ENCODE peak calls at places on chromosomes 5 and 9, in seven cellular contexts. One of them, this sample, is unnamed.

GRCh38 chr9:136273244-136273865 is 27.7 kb upstream of the QSOX2 start:
- DNase-seq in heart left ventricle: no peak
- DNase-seq in BE2C: no peak
- DNase-seq in A549: no peak
- DNase-seq in PC-9: no peak
- DNase-seq in psoas muscle: no peak
- DNase-seq in left ventricle myocardium inferior: no peak
- DNase-seq in this sample: no peak

GRCh38 chr9:135328485-135329417 is 150.8 kb upstream of the PPP1R26 start:
- DNase-seq in psoas muscle: no peak
- DNase-seq in left ventricle myocardium inferior: no peak
- DNase-seq in BE2C: peak; percentile 72
- DNase-seq in A549: no peak
- DNase-seq in PC-9: no peak
- DNase-seq in heart left ventricle: no peak
- DNase-seq in this sample: no peak

GRCh38 chr9:102072061-102072764 is 333.8 kb upstream of the GRIN3A start:
- DNase-seq in heart left ventricle: no peak
- DNase-seq in left ventricle myocardium inferior: no peak
- DNase-seq in BE2C: no peak
- DNase-seq in PC-9: no peak
- DNase-seq in A549: no peak
- DNase-seq in psoas muscle: no peak
- DNase-seq in this sample: no peak

GRCh38 chr9:126499005-126499910 is 114.5 kb upstream of the LMX1B start:
- DNase-seq in left ventricle myocardium inferior: no peak
- DNase-seq in BE2C: peak; percentile 69
- DNase-seq in heart left ventricle: peak; percentile 71
- DNase-seq in A549: peak; percentile 51
- DNase-seq in psoas muscle: no peak
- DNase-seq in PC-9: peak; percentile 53
- DNase-seq in this sample: peak; percentile 85

GRCh38 chr5:79464695-79465332 is 49.1 kb downstream of the HOMER1 start:
- DNase-seq in BE2C: no peak
- DNase-seq in left ventricle myocardium inferior: no peak
- DNase-seq in A549: peak; percentile 21
- DNase-seq in heart left ventricle: no peak
- DNase-seq in PC-9: no peak
- DNase-seq in psoas muscle: no peak
- DNase-seq in this sample: no peak

GRCh38 chr9:98536542-98537173 is 172.1 kb downstream of the GABBR2 start:
- DNase-seq in PC-9: peak; percentile 18
- DNase-seq in A549: peak; percentile 29
- DNase-seq in left ventricle myocardium inferior: no peak
- DNase-seq in heart left ventricle: no peak
- DNase-seq in psoas muscle: no peak
- DNase-seq in BE2C: peak; percentile 58
- DNase-seq in this sample: peak; percentile 83

GRCh38 chr9:114501786-114502682 is 3.2 kb downstream of the WHRN start:
- DNase-seq in A549: peak; percentile 30
- DNase-seq in PC-9: peak; percentile 20
- DNase-seq in heart left ventricle: no peak
- DNase-seq in BE2C: no peak
- DNase-seq in left ventricle myocardium inferior: no peak
- DNase-seq in psoas muscle: no peak
- DNase-seq in this sample: peak; percentile 78

GRCh38 chr5:111060169-111060568 is 11.3 kb upstream of the TSLP start:
- DNase-seq in psoas muscle: no peak
- DNase-seq in left ventricle myocardium inferior: no peak
- DNase-seq in BE2C: no peak
- DNase-seq in heart left ventricle: no peak
- DNase-seq in A549: no peak
- DNase-seq in PC-9: no peak
- DNase-seq in this sample: no peak

GRCh38 chr5:57231607-57232006 is 57.7 kb downstream of the GPBP1 start:
- DNase-seq in PC-9: no peak
- DNase-seq in psoas muscle: no peak
- DNase-seq in BE2C: no peak
- DNase-seq in A549: no peak
- DNase-seq in left ventricle myocardium inferior: no peak
- DNase-seq in heart left ventricle: no peak
- DNase-seq in this sample: no peak

GRCh38 chr9:35338561-35339274 is 151.2 kb upstream of the RUSC2 start:
- DNase-seq in heart left ventricle: no peak
- DNase-seq in left ventricle myocardium inferior: no peak
- DNase-seq in A549: no peak
- DNase-seq in BE2C: no peak
- DNase-seq in PC-9: no peak
- DNase-seq in psoas muscle: no peak
- DNase-seq in this sample: no peak

DNA sequence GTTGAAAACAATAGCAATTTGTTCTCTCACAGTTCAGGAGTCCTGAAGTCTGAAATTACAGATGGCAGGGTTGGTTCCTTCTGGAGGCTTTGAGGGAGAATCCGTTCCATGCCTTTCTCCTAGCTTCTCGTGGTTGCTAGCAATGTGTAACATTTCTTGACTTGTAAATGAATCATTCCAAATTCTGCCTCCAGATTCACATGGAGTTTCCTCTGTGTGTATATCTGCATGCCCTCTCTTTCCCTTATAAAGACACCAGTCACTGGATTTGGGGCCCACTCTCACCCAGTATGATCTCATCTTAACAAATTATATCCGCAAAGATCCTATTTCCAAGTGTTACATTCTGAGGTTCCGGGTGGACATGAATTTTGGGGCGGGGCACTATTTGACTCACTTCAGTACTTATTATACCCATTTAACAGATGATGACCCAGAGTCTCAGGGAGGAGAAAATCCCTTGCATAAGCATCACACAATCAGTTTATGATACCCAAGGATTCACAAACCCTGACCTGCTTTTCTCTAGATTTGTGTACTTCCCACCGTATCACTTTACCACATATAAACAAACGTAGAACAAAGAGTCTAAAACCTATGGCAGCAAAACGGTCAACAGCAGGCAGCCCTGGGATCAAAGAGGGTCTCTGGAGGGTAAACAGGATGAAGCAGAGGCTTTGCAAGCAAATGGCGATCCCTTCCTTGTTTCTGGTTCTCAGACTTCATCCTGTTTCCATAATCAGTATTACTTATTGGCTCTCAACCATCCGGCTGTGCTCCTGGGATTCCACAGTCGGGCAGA is 93.7 kb downstream of the C9orf152 start:
- DNase-seq in heart left ventricle: no peak
- DNase-seq in A549: no peak
- DNase-seq in left ventricle myocardium inferior: no peak
- DNase-seq in PC-9: no peak
- DNase-seq in BE2C: no peak
- DNase-seq in psoas muscle: no peak
- DNase-seq in this sample: no peak
- H3K4me3 ChIP-seq in heart left ventricle: no peak overlapping the region
- H3K4me3 ChIP-seq in A549: no peak overlapping the region
- H3K4me3 ChIP-seq in left ventricle myocardium inferior: peak overlapping the region; percentile 33
- H3K4me3 ChIP-seq in PC-9: no peak overlapping the region
- H3K4me3 ChIP-seq in BE2C: no peak overlapping the region
- H3K4me3 ChIP-seq in psoas muscle: no peak overlapping the region
- H3K4me3 ChIP-seq in this sample: no peak overlapping the region

GRCh38 chr5:169149317-169149716 is 151.6 kb downstream of the SLIT3 start:
- DNase-seq in PC-9: no peak
- DNase-seq in A549: peak; percentile 30
- DNase-seq in left ventricle myocardium inferior: no peak
- DNase-seq in heart left ventricle: no peak
- DNase-seq in BE2C: peak; percentile 63
- DNase-seq in psoas muscle: no peak
- DNase-seq in this sample: peak; percentile 64
- H3K4me1 ChIP-seq in PC-9: no peaks in the 10 kb centered on the region
- H3K4me1 ChIP-seq in A549: peaks cover 25% of the 10 kb centered on the region
- H3K4me1 ChIP-seq in left ventricle myocardium inferior: peaks cover 5% of the 10 kb centered on the region
- H3K4me1 ChIP-seq in heart left ventricle: no peaks in the 10 kb centered on the region
- H3K4me1 ChIP-seq in BE2C: peaks cover 63% of the 10 kb centered on the region
- H3K4me1 ChIP-seq in psoas muscle: no peaks in the 10 kb centered on the region
- H3K4me1 ChIP-seq in this sample: no peaks in the 10 kb centered on the region

GRCh38 chr5:157477814-157478494 is 17.9 kb downstream of the NIPAL4 start:
- DNase-seq in PC-9: no peak
- DNase-seq in psoas muscle: no peak
- DNase-seq in A549: no peak
- DNase-seq in heart left ventricle: no peak
- DNase-seq in BE2C: no peak
- DNase-seq in left ventricle myocardium inferior: no peak
- DNase-seq in this sample: no peak

GRCh38 chr5:157475432-157475831 is 15.4 kb downstream of the NIPAL4 start:
- DNase-seq in left ventricle myocardium inferior: no peak
- DNase-seq in heart left ventricle: no peak
- DNase-seq in PC-9: no peak
- DNase-seq in A549: no peak
- DNase-seq in BE2C: no peak
- DNase-seq in psoas muscle: no peak
- DNase-seq in this sample: no peak

GRCh38 chr5:157479166-157479565 is 19.2 kb downstream of the NIPAL4 start:
- DNase-seq in psoas muscle: no peak
- DNase-seq in A549: no peak
- DNase-seq in left ventricle myocardium inferior: no peak
- DNase-seq in heart left ventricle: no peak
- DNase-seq in PC-9: peak; percentile 10
- DNase-seq in BE2C: no peak
- DNase-seq in this sample: no peak

GRCh38 chr5:157478726-157479125 is 18.7 kb downstream of the NIPAL4 start:
- DNase-seq in A549: no peak
- DNase-seq in heart left ventricle: no peak
- DNase-seq in left ventricle myocardium inferior: no peak
- DNase-seq in PC-9: no peak
- DNase-seq in psoas muscle: no peak
- DNase-seq in BE2C: no peak
- DNase-seq in this sample: peak; percentile 73

DNA sequence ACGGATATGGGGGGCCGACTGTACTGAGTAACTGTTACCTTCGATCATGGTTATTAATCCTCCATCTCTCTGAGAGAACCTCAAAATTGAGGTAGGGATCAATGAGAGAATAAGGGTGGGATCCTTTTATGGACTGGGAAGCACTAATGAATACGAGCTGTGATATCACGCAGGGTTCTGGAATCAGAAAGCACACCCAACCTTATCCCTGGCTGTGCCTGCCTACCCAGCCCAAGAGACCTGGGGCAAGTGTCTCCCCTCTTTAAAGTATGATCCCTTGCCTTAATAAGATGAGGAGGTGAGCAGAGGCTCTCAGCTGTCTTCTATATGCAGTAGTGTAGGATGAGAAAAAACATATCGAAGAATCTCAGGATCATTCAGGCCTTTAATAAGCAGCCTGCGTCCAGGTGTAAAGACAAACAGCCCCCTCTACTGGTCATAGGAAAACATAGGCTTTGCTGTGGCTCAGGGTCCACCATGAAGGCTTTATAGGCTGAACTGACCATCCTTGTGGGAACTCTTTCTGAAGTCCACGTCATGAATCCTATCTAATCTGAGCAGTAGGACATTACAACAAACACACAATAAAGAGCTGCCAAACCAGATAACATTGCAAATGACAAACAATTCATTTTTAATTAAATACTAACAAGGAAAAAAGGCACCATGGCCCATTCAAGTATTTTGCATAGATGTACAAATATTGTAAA is 16.8 kb downstream of the NIPAL4 start:
- DNase-seq in heart left ventricle: no peak
- DNase-seq in A549: peak; percentile 78
- DNase-seq in left ventricle myocardium inferior: no peak
- DNase-seq in PC-9: peak; percentile 47
- DNase-seq in psoas muscle: no peak
- DNase-seq in BE2C: peak; percentile 48
- DNase-seq in this sample: peak; percentile 80
- TF ChIP-seq CTCF in heart left ventricle: peak; percentile 62
- TF ChIP-seq CTCF in A549: peak; percentile 94
- TF ChIP-seq CTCF in left ventricle myocardium inferior: peak; percentile 76
- TF ChIP-seq CTCF in PC-9: peak; percentile 89
- TF ChIP-seq CTCF in psoas muscle: peak; percentile 79
- TF ChIP-seq CTCF in BE2C: peak; percentile 89
- TF ChIP-seq CTCF in this sample: peak; percentile 94

DNA sequence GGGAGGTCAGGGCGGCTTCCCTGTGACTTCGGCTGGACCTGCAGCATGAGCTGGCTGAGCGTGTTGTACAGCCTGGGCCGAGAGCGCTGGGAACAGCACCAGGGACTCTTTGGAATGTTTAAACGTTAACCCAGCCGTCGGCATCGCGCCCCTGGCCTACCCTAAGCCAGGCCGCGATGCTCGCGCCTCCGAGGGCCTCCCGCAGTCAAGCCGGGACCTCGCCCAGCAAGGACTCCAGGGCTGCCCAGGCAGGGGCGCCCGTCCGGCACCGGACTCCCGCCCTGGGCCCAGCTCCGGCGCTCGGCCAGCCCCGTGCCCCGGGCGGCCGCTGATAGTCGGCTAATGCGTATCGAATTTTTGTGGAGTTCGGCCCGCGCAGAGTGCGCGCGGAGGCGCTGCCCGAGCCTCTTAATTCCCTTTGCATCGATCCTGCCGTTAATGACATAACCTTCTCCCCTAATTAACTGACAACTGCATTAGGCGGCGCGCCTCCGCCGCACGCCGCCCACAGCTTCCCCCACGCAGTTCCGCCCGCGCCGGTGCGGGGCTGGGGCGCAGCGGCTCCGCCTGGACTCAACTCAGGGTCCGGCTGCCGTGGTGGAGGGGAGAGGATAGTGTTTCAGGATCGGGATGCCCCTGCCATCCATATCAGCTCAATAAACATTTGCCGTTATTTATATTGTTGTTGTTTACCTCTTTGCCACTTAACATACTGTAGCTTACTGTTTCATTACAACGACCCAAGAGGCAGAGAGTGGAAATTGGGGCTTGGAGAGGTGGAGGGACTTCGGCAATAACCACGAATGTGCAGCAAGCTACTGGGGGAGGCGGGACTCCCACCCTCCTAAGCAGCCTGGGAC is 28.8 kb upstream of the CDC23 start:
- DNase-seq in PC-9: peak; percentile 14
- DNase-seq in left ventricle myocardium inferior: peak; percentile 22
- DNase-seq in psoas muscle: peak; percentile 22
- DNase-seq in A549: no peak
- DNase-seq in BE2C: peak; percentile 21
- DNase-seq in heart left ventricle: peak; percentile 69
- DNase-seq in this sample: peak; percentile 85
- H3K4me3 ChIP-seq in PC-9: no peak overlapping the region
- H3K4me3 ChIP-seq in left ventricle myocardium inferior: peak overlapping the region; percentile 69
- H3K4me3 ChIP-seq in psoas muscle: peak overlapping the region; percentile 75
- H3K4me3 ChIP-seq in A549: peak overlapping the region; percentile 39
- H3K4me3 ChIP-seq in BE2C: peak overlapping the region; percentile 45
- H3K4me3 ChIP-seq in heart left ventricle: peak overlapping the region; percentile 45
- H3K4me3 ChIP-seq in this sample: peak overlapping the region; percentile 72

DNA sequence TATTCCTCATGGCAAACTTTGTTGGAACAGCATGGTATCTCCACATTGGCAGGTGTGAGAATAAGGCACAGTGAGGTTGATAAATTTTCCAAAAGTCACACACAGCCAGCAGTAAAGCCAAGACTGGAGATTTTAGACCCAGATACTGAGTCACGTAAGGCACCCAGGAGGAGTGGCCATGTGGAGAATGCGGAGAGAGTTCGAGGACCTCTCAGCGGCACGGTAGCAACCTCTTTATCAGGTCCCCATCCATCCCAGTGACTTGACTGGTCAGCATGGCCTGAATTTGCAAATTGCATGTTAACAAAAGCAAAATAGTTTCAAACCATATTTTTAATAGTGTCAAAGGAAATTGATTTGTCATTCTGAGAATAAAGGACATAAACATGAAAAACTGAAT is 183.4 kb downstream of the DOCK8 start:
- DNase-seq in PC-9: no peak
- DNase-seq in A549: no peak
- DNase-seq in left ventricle myocardium inferior: no peak
- DNase-seq in BE2C: no peak
- DNase-seq in heart left ventricle: no peak
- DNase-seq in psoas muscle: no peak
- DNase-seq in this sample: no peak
- H3K4me1 ChIP-seq in PC-9: no peaks in the 10 kb centered on the region
- H3K4me1 ChIP-seq in A549: no peaks in the 10 kb centered on the region
- H3K4me1 ChIP-seq in left ventricle myocardium inferior: no peaks in the 10 kb centered on the region
- H3K4me1 ChIP-seq in BE2C: no peaks in the 10 kb centered on the region
- H3K4me1 ChIP-seq in heart left ventricle: no peaks in the 10 kb centered on the region
- H3K4me1 ChIP-seq in psoas muscle: no peaks in the 10 kb centered on the region
- H3K4me1 ChIP-seq in this sample: no peaks in the 10 kb centered on the region